ENCODE peak calls at places on chromosomes 1 and 21, in nine cellular contexts. One of them, this sample, is unnamed. For H3K9me3, the result is how much of the 10 kb centered on the place peaks cover.

GRCh38 chr1:43954036-43954435 is 7.3 kb downstream of the IPO13 start:
- DNase-seq in IMR-90: no peak
- DNase-seq in K562: no peak
- DNase-seq in adrenal gland: no peak
- DNase-seq in HCT116: no peak
- DNase-seq in stomach: no peak
- DNase-seq in upper lobe of left lung: no peak
- DNase-seq in heart left ventricle: no peak
- DNase-seq in tibial nerve: no peak
- DNase-seq in this sample: no peak

GRCh38 chr1:235823684-235824083 is 43.0 kb downstream of the LYST start:
- DNase-seq in HCT116: no peak
- DNase-seq in IMR-90: no peak
- DNase-seq in tibial nerve: no peak
- DNase-seq in K562: no peak
- DNase-seq in heart left ventricle: no peak
- DNase-seq in stomach: no peak
- DNase-seq in adrenal gland: no peak
- DNase-seq in upper lobe of left lung: no peak
- DNase-seq in this sample: no peak

GRCh38 chr1:31444725-31445448 is 31.9 kb downstream of the SERINC2 start:
- DNase-seq in K562: no peak
- DNase-seq in adrenal gland: peak
- DNase-seq in upper lobe of left lung: no peak
- DNase-seq in HCT116: no peak
- DNase-seq in heart left ventricle: no peak
- DNase-seq in stomach: peak
- DNase-seq in tibial nerve: no peak
- DNase-seq in IMR-90: no peak
- DNase-seq in this sample: no peak

GRCh38 chr1:2512862-2513421 is 13.5 kb downstream of the PANK4 start:
- DNase-seq in stomach: no peak
- DNase-seq in upper lobe of left lung: peak
- DNase-seq in HCT116: no peak
- DNase-seq in tibial nerve: no peak
- DNase-seq in IMR-90: no peak
- DNase-seq in K562: no peak
- DNase-seq in heart left ventricle: no peak
- DNase-seq in adrenal gland: no peak
- DNase-seq in this sample: no peak

GRCh38 chr1:154808909-154809262 is 61.2 kb downstream of the KCNN3 start:
- DNase-seq in heart left ventricle: peak
- DNase-seq in stomach: no peak
- DNase-seq in K562: no peak
- DNase-seq in IMR-90: peak
- DNase-seq in tibial nerve: no peak
- DNase-seq in HCT116: no peak
- DNase-seq in adrenal gland: no peak
- DNase-seq in upper lobe of left lung: peak
- DNase-seq in this sample: peak

GRCh38 chr1:51519048-51519856 is at the start of gene EPS15:
- DNase-seq in IMR-90: peak
- DNase-seq in HCT116: peak
- DNase-seq in tibial nerve: peak
- DNase-seq in adrenal gland: peak
- DNase-seq in K562: peak
- DNase-seq in stomach: peak
- DNase-seq in upper lobe of left lung: peak
- DNase-seq in heart left ventricle: peak
- DNase-seq in this sample: peak

GRCh38 chr1:121458291-121459048 is 273.7 kb downstream of the SRGAP2C start:
- DNase-seq in heart left ventricle: no peak
- DNase-seq in tibial nerve: no peak
- DNase-seq in IMR-90: no peak
- DNase-seq in HCT116: no peak
- DNase-seq in K562: no peak
- DNase-seq in adrenal gland: no peak
- DNase-seq in stomach: no peak
- DNase-seq in upper lobe of left lung: no peak
- DNase-seq in this sample: no peak

GRCh38 chr21:42474982-42475381 is 21.0 kb downstream of the RSPH1 start:
- DNase-seq in HCT116: no peak
- DNase-seq in heart left ventricle: no peak
- DNase-seq in IMR-90: no peak
- DNase-seq in K562: no peak
- DNase-seq in tibial nerve: no peak
- DNase-seq in upper lobe of left lung: no peak
- DNase-seq in adrenal gland: no peak
- DNase-seq in stomach: peak
- DNase-seq in this sample: no peak

GRCh38 chr21:44460441-44460755 is 5.1 kb downstream of the LRRC3 start:
- DNase-seq in K562: no peak
- DNase-seq in stomach: no peak
- DNase-seq in tibial nerve: no peak
- DNase-seq in IMR-90: no peak
- DNase-seq in HCT116: no peak
- DNase-seq in upper lobe of left lung: no peak
- DNase-seq in heart left ventricle: no peak
- DNase-seq in adrenal gland: no peak
- DNase-seq in this sample: no peak

GRCh38 chr1:72177711-72178110 is 104.6 kb downstream of the NEGR1 start:
- DNase-seq in stomach: no peak
- DNase-seq in tibial nerve: no peak
- DNase-seq in adrenal gland: no peak
- DNase-seq in HCT116: no peak
- DNase-seq in heart left ventricle: no peak
- DNase-seq in upper lobe of left lung: no peak
- DNase-seq in IMR-90: peak
- DNase-seq in K562: no peak
- DNase-seq in this sample: no peak

GRCh38 chr21:9760398-9761074 is 760.8 kb upstream of the TPTE start:
- DNase-seq in tibial nerve: no peak
- DNase-seq in IMR-90: no peak
- DNase-seq in HCT116: no peak
- DNase-seq in K562: no peak
- DNase-seq in upper lobe of left lung: no peak
- DNase-seq in heart left ventricle: no peak
- DNase-seq in adrenal gland: no peak
- DNase-seq in stomach: no peak
- DNase-seq in this sample: no peak

GRCh38 chr21:9763807-9764206 is 757.6 kb upstream of the TPTE start:
- DNase-seq in IMR-90: no peak
- DNase-seq in HCT116: no peak
- DNase-seq in heart left ventricle: no peak
- DNase-seq in stomach: no peak
- DNase-seq in K562: no peak
- DNase-seq in adrenal gland: no peak
- DNase-seq in upper lobe of left lung: no peak
- DNase-seq in tibial nerve: no peak
- DNase-seq in this sample: no peak

GRCh38 chr21:9758888-9759287 is 762.5 kb upstream of the TPTE start:
- DNase-seq in upper lobe of left lung: peak
- DNase-seq in adrenal gland: no peak
- DNase-seq in IMR-90: no peak
- DNase-seq in stomach: no peak
- DNase-seq in HCT116: no peak
- DNase-seq in K562: no peak
- DNase-seq in tibial nerve: no peak
- DNase-seq in heart left ventricle: no peak
- DNase-seq in this sample: no peak

GRCh38 chr21:9759972-9760371 is 761.4 kb upstream of the TPTE start:
- DNase-seq in stomach: no peak
- DNase-seq in K562: no peak
- DNase-seq in heart left ventricle: no peak
- DNase-seq in adrenal gland: no peak
- DNase-seq in upper lobe of left lung: no peak
- DNase-seq in IMR-90: no peak
- DNase-seq in HCT116: no peak
- DNase-seq in tibial nerve: no peak
- DNase-seq in this sample: no peak

DNA sequence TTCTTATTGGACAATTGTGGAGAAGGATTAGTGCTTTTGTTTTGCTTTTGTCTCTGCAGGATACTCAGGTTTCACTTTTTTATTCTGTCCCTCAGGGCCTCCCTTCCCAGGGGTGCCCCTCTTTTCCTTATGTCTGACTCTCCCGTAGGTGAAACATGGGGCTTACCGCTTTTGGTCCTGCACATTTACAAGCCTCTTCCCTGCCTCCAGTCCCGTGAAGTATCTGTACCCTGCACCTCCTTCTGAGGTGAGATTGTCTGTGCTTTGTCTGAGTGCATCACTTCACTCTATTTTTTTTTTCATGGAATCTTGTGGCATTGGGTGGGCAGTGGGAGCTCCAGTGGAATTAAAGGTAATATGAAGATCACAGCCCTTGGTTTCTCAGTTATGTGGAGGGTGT is 758.1 kb upstream of the TPTE start:
- DNase-seq in IMR-90: no peak
- DNase-seq in tibial nerve: no peak
- DNase-seq in adrenal gland: no peak
- DNase-seq in HCT116: no peak
- DNase-seq in stomach: no peak
- DNase-seq in K562: no peak
- DNase-seq in upper lobe of left lung: no peak
- DNase-seq in heart left ventricle: no peak
- DNase-seq in this sample: no peak
- H3K9me3 ChIP-seq in IMR-90: under half
- H3K9me3 ChIP-seq in tibial nerve: under half
- H3K9me3 ChIP-seq in adrenal gland: under half
- H3K9me3 ChIP-seq in HCT116: half or more
- H3K9me3 ChIP-seq in stomach: half or more
- H3K9me3 ChIP-seq in K562: under half
- H3K9me3 ChIP-seq in upper lobe of left lung: under half
- H3K9me3 ChIP-seq in heart left ventricle: under half
- H3K9me3 ChIP-seq in this sample: under half

GRCh38 chr1:112614460-112615065 is 4.4 kb downstream of the ST7L start:
- DNase-seq in K562: no peak
- DNase-seq in IMR-90: peak
- DNase-seq in heart left ventricle: no peak
- DNase-seq in stomach: no peak
- DNase-seq in upper lobe of left lung: no peak
- DNase-seq in adrenal gland: no peak
- DNase-seq in HCT116: no peak
- DNase-seq in tibial nerve: no peak
- DNase-seq in this sample: no peak

GRCh38 chr1:112618114-112618720 is 724 bp downstream of the ST7L start:
- DNase-seq in upper lobe of left lung: no peak
- DNase-seq in tibial nerve: peak
- DNase-seq in HCT116: no peak
- DNase-seq in heart left ventricle: no peak
- DNase-seq in IMR-90: peak
- DNase-seq in K562: no peak
- DNase-seq in stomach: no peak
- DNase-seq in adrenal gland: no peak
- DNase-seq in this sample: no peak

GRCh38 chr1:112619518-112620458 is at the start of gene CAPZA1:
- DNase-seq in HCT116: peak
- DNase-seq in IMR-90: peak
- DNase-seq in stomach: peak
- DNase-seq in upper lobe of left lung: peak
- DNase-seq in adrenal gland: peak
- DNase-seq in tibial nerve: peak
- DNase-seq in heart left ventricle: peak
- DNase-seq in K562: peak
- DNase-seq in this sample: peak

DNA sequence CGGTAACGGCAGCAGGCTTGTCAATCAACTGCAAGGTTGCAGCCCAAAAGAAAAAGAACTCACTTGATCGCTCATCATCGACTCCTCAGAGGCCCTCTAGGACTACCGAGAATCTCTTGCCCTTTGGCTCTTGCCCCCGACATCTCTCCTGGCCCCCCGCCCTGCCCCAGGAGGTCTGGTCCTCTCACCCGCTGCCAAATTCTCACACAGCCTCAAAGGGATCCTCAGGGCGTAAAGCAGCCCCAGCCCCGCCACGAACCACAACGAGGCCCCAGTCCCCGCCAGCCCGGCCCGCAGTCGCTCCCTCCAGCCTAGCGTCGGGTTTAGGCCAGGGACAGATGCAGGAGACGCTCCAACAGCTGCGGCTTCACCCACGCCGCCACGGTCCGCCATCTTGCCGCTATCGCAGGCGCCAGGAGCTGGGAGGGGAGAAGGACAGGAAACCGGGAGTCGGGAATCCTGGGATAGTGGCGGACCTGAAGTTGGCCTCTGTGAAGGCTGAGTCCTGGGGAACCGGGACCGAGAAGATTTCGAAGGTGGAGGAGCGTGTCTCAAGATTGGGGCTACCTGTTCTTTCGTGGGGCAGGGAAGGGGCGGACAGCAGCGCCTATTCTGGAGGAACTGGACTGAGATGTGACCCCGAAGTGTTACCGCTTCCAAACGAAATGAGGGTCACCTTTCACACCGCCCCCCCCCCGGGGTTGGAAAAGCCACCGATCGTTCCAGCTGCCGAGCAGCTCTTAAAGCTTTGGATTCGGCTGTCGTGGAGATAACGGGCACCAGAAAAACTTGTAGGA is at the start of gene ST7L:
- DNase-seq in adrenal gland: peak
- DNase-seq in upper lobe of left lung: peak
- DNase-seq in IMR-90: peak
- DNase-seq in HCT116: peak
- DNase-seq in heart left ventricle: peak
- DNase-seq in K562: peak
- DNase-seq in stomach: peak
- DNase-seq in tibial nerve: peak
- DNase-seq in this sample: peak
- TF ChIP-seq POLR2A in adrenal gland: no peak
- TF ChIP-seq POLR2A in upper lobe of left lung: no peak
- TF ChIP-seq POLR2A in IMR-90: no peak
- TF ChIP-seq POLR2A in HCT116: no peak
- TF ChIP-seq POLR2A in heart left ventricle: no peak
- TF ChIP-seq POLR2A in K562: peak
- TF ChIP-seq POLR2A in stomach: peak
- TF ChIP-seq POLR2A in tibial nerve: no peak
- TF ChIP-seq POLR2A in this sample: no peak

DNA sequence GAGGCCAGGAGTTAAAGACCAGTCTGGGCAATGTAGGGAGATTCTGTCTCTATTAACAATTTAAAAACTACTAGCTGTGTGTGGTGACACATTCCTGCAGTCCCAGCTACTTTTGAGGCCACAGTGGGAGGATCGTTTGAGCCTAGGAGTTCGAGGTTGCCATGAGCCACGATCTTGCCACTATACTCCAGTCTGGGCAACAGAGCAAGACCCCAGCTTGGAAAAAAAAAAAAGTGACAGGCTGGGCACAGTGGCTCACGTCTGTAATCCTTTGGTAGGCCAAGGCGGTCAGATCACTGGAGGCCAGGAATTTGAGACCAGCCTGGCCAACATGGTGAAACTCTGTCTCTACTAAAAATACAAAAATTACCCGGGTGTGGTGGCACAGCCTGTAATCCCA is 26.8 kb downstream of the HP1BP3 start:
- DNase-seq in upper lobe of left lung: no peak
- DNase-seq in HCT116: no peak
- DNase-seq in heart left ventricle: no peak
- DNase-seq in adrenal gland: no peak
- DNase-seq in tibial nerve: no peak
- DNase-seq in stomach: no peak
- DNase-seq in K562: no peak
- DNase-seq in IMR-90: no peak
- DNase-seq in this sample: no peak
- H3K9me3 ChIP-seq in upper lobe of left lung: under half
- H3K9me3 ChIP-seq in HCT116: under half
- H3K9me3 ChIP-seq in heart left ventricle: under half
- H3K9me3 ChIP-seq in adrenal gland: under half
- H3K9me3 ChIP-seq in tibial nerve: under half
- H3K9me3 ChIP-seq in stomach: under half
- H3K9me3 ChIP-seq in K562: under half
- H3K9me3 ChIP-seq in IMR-90: under half
- H3K9me3 ChIP-seq in this sample: under half

GRCh38 chr1:201183209-201183608 is 7.4 kb upstream of the IGFN1 start:
- DNase-seq in adrenal gland: no peak
- DNase-seq in tibial nerve: no peak
- DNase-seq in K562: no peak
- DNase-seq in upper lobe of left lung: no peak
- DNase-seq in stomach: no peak
- DNase-seq in HCT116: no peak
- DNase-seq in heart left ventricle: no peak
- DNase-seq in IMR-90: no peak
- DNase-seq in this sample: no peak
- TF ChIP-seq POLR2A in adrenal gland: no peak
- TF ChIP-seq POLR2A in tibial nerve: no peak
- TF ChIP-seq POLR2A in K562: no peak
- TF ChIP-seq POLR2A in upper lobe of left lung: no peak
- TF ChIP-seq POLR2A in stomach: no peak
- TF ChIP-seq POLR2A in HCT116: no peak
- TF ChIP-seq POLR2A in heart left ventricle: no peak
- TF ChIP-seq POLR2A in IMR-90: no peak
- TF ChIP-seq POLR2A in this sample: no peak